ENCODE peak calls at places on chromosomes 12 and 14, in four cellular contexts. E, T, A and Z are unnamed samples.

GRCh38 chr14:99316281-99317163 is 44.5 kb upstream of the BCL11B start:
- DNase-seq in E (no peak), T (peak), A (peak), Z (no peak)

GRCh38 chr12:117409286-117409685 is 47.9 kb upstream of the NOS1 start:
- DNase-seq in A (no peak), T (no peak), E (no peak), Z (no peak)

GRCh38 chr14:82642425-82642824 is 1108.8 kb upstream of the SEL1L start:
- DNase-seq in E (no peak), T (no peak), A (peak), Z (no peak)

GRCh38 chr14:67389261-67389660 is 22.7 kb downstream of the PLEK2 start:
- DNase-seq in A (no peak), E (no peak), T (no peak), Z (no peak)

GRCh38 chr12:16604853-16605252 is 1.1 kb downstream of the LMO3 start:
- DNase-seq in T (no peak), A (peak), E (no peak), Z (peak)

GRCh38 chr12:10285919-10286318 is 21.8 kb upstream of the KLRD1 start:
- DNase-seq in A (no peak), T (no peak), E (no peak), Z (no peak)

GRCh38 chr14:89855961-89856360 is 98.6 kb downstream of the EFCAB11 start:
- DNase-seq in A (no peak), E (no peak), T (no peak), Z (no peak)

GRCh38 chr12:3313066-3313465 is 177.9 kb upstream of the PRMT8 start:
- DNase-seq in T (no peak), E (no peak), A (no peak), Z (no peak)

GRCh38 chr14:69289811-69290520 is 30.0 kb downstream of the GALNT16 start:
- DNase-seq in A (peak), E (no peak), T (no peak), Z (no peak)

GRCh38 chr14:53458368-53458814 is 305.3 kb upstream of the DDHD1 start:
- DNase-seq in T (no peak), E (no peak), A (no peak), Z (no peak)

GRCh38 chr12:104748356-104748755 is 209.7 kb downstream of the SLC41A2 start:
- DNase-seq in E (no peak), A (no peak), T (no peak), Z (no peak)

GRCh38 chr12:45276154-45276553 is 60.3 kb downstream of the ANO6 start:
- DNase-seq in T (no peak), A (no peak), E (no peak), Z (no peak)

GRCh38 chr12:23093488-23093887 is 468.5 kb downstream of the ETNK1 start:
- DNase-seq in A (no peak), E (no peak), T (no peak), Z (no peak)

GRCh38 chr14:102351023-102351422 is 11.7 kb downstream of the CINP start:
- DNase-seq in T (no peak), E (no peak), A (no peak), Z (no peak)

GRCh38 chr12:7899755-7900154 is 27.0 kb upstream of the SLC2A14 start:
- DNase-seq in A (no peak), E (no peak), T (no peak), Z (no peak)

GRCh38 chr12:85823436-85824179 is 12.6 kb downstream of the RASSF9 start:
- DNase-seq in A (no peak), E (no peak), T (no peak), Z (no peak)

GRCh38 chr12:111271674-111272418 is 97.0 kb downstream of the PHETA1 start:
- DNase-seq in E (no peak), T (no peak), A (no peak), Z (no peak)
- TF ChIP-seq CTCF in E (no peak), T (no peak), A (no peak), Z (no peak)

GRCh38 chr12:98123186-98123585 is 392.2 kb upstream of the TMPO start:
- DNase-seq in T (no peak), E (no peak), A (no peak), Z (no peak)

GRCh38 chr12:98127336-98127679 is 388.1 kb upstream of the TMPO start:
- DNase-seq in E (no peak), T (no peak), A (no peak), Z (no peak)

GRCh38 chr12:98127854-98128253 is 387.5 kb upstream of the TMPO start:
- DNase-seq in T (no peak), E (no peak), A (no peak), Z (no peak)

DNA sequence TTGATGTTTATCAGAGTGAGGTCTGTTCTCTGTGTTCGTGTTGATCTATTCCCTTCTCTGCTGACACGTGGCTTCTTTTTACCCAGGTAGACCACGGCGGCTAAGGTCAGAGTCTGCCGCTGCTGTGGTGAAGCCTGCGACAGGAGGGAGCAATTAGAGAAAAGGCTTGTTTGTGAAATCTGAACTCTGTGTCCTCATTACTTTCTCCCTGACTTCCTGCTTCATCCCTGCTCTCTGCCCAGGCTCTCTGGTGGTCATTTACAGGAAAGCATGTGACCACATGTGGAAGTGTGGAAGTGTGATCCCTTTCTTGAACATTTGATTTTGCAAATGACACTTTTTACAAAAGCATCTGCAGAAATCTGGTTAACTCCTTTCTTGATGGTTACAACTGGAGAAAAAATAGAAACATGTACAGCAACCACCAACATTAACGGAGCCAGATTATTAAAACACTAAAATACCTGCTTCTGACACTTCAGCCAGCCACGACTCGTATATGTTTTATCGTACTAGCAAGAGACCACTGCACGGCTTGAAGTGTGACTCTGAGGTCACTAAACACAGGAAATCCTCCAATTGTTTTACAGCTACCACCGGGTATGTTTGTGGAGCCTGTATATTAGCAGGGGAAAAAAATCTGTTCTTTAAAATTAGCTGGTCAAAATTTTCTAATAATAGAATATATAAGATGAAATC is 388.6 kb upstream of the TMPO start:
- DNase-seq in A (no peak), T (no peak), E (no peak), Z (no peak)
- TF ChIP-seq POLR2AphosphoS5 in A (no peak), T (no peak), E (no peak), Z (no peak)

GRCh38 chr12:51417826-51418225 is 6.8 kb upstream of the SLC4A8 start:
- DNase-seq in A (no peak), T (no peak), E (no peak), Z (no peak)

GRCh38 chr12:51424094-51424661 is 453 bp upstream of the SLC4A8 start:
- DNase-seq in T (no peak), E (no peak), A (no peak), Z (no peak)

GRCh38 chr12:51415931-51416330 is 8.7 kb upstream of the SLC4A8 start:
- DNase-seq in A (no peak), T (no peak), E (no peak), Z (no peak)

GRCh38 chr12:51421266-51421884 is 3.3 kb upstream of the SLC4A8 start:
- DNase-seq in A (peak), E (no peak), T (peak), Z (no peak)

DNA sequence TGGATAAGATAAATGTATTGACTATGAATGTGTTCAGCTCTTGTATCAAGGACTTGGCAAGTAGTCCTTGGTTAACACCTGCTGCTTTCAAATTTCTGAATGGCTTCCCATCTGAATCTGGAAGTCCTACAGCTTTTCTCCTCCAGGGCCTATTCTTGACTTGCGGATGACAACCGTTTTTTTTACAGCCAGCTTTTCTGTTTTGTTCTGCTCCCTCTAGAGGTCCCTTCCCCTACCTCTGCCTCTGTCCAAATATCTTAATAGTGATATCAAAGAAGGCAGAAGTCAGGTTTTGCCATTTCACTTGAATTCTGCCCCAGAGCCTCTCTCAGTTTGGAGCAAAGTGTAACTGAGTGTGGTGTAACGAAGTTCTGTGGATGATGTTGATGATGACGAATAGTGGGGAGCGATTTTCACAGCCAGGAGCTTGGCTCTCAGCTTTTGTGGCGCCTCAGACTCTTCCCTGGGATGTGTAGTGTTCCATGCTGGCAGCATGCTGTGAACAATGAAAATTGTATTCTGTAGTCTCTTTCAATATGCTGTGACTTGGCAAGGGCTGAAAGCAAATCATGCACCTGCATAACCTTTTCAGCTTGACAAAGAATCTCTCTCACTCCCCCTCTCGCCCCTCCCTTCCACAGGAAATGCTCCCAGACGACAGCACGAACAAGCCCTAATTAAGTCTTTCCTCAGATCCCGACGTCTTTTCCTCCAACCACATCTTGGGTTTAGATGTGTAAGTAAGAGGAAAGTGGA is 5.0 kb upstream of the SLC4A8 start:
- DNase-seq in E (no peak), A (no peak), T (no peak), Z (no peak)
- TF ChIP-seq CTCF in E (no peak), A (no peak), T (no peak), Z (no peak)

DNA sequence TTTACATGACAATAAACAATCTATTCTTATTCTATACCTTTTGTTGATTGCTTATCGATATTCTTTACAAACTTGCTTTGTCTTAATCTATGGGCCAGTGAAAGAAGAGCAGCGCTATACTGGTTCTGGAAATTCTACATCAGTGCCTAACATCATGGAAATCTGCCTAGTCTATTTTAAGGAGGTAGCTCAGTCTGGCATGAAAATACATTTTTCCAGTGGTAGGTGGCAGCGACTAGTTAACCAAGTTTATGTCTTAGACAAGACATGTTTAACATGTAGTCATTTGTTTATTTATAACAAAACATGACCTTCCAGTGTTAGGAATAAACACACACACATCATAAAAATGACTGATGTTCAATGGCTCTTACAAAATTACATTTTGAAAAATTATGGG is 335.9 kb upstream of the SOX5 start:
- DNase-seq in A (no peak), T (no peak), E (no peak), Z (no peak)
- TF ChIP-seq POLR2AphosphoS5 in A (no peak), T (no peak), E (no peak), Z (no peak)

GRCh38 chr14:61211476-61212262 is 69.5 kb downstream of the TMEM30B start:
- DNase-seq in T (no peak), E (no peak), A (no peak), Z (no peak)
- TF ChIP-seq CTCF in T (no peak), E (no peak), A (no peak), Z (no peak)

DNA sequence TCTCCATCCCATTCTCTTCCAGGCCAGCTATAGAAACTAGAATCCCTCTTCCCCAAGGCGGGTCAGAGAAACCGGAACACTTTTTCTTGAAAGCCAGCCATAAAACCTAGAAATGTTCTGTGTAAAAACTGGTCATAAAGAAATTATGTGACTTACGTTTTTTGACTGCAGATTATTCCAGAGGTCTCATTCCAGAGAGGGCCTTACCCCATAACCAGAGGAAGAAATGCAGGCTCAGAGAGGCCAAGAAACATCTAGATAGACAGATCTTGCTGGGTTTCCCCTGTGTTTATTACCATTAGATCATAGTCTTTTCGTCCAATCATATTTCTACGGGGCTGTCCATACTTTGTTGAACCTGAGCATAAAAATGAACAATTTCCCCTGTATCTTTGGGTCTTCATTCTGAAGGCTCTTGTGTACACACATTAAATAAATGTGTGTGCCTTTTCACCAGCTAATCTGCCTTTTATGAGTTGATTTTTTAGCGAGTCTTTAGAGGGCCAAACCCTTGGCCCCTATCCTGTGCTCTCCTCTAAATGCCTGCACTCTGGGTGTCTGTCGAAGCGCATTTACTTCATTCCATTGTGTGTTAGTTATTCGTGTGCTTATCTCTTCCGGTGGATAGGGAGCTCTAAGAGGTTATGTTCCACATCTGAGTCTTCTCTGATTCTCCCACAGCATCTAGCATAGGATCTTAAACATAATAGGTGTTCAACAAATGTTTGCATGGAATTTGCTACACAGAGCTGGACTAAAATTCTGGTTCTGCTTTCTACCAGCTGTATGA is 163.0 kb downstream of the ADCK1 start:
- DNase-seq in T (no peak), E (no peak), A (no peak), Z (no peak)
- TF ChIP-seq POLR2AphosphoS5 in T (no peak), E (no peak), A (no peak), Z (no peak)